ENCODE peak calls at places on chromosomes 13 and 19, in five cellular contexts. Z, X, R, P and Q are unnamed samples.

GRCh38 chr13:19952850-19953249 is 5.7 kb upstream of the ZMYM2 start:
- DNase-seq in P (no peak), Z (no peak), X (no peak), R (no peak), Q (no peak)

GRCh38 chr13:79307433-79307861 is 98.6 kb downstream of the RBM26 start:
- DNase-seq in X (no peak), R (no peak), P (peak), Z (no peak), Q (no peak)

GRCh38 chr13:21898461-21898860 is 227.6 kb downstream of the FGF9 start:
- DNase-seq in R (no peak), P (no peak), Z (no peak), X (no peak), Q (no peak)

GRCh38 chr13:103948477-103948876 is 882.3 kb upstream of the SLC10A2 start:
- DNase-seq in Z (no peak), X (no peak), P (no peak), R (no peak), Q (no peak)

GRCh38 chr19:5621945-5622464 is 571 bp downstream of the SAFB2 start:
- DNase-seq in R (no peak), P (no peak), Z (no peak), X (peak), Q (peak)

GRCh38 chr19:1754651-1755466 is 1.6 kb downstream of the ONECUT3 start:
- DNase-seq in X (no peak), R (no peak), P (no peak), Z (no peak), Q (peak)

GRCh38 chr19:388691-389090 is 20.3 kb downstream of the C2CD4C start:
- DNase-seq in P (no peak), Z (no peak), R (no peak), X (no peak), Q (no peak)

GRCh38 chr19:575527-576506 is 3.4 kb downstream of the BSG start:
- DNase-seq in Z (no peak), R (no peak), P (no peak), X (peak), Q (peak)

GRCh38 chr13:23979361-23980159 is 82.3 kb upstream of the C1QTNF9B start:
- DNase-seq in Z (no peak), R (no peak), P (peak), X (no peak), Q (peak)

DNA sequence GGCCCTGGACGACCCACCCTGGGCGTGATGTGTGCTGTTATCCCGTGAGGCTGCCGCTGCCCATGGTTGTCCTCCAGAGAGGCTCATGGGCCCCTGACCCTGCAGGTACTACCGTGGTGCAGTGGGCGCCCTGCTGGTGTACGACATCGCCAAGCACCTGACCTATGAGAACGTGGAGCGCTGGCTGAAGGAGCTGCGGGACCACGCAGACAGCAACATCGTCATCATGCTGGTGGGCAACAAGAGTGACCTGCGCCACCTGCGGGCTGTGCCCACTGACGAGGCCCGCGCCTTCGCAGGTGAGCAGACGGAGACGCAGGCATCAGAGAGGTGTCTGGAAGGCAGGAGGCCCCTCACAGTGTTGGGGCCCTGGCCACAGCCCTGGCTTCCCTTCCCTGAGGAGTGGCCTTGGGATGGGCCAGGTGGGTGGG is 11.1 kb upstream of the MARCHF2 start:
- DNase-seq in X (no peak), R (no peak), P (no peak), Z (no peak), Q (no peak)
- TF ChIP-seq POLR2AphosphoS5 in X (no peak), R (no peak), P (no peak), Z (no peak), Q (no peak)

GRCh38 chr19:16383584-16384161 is 59.0 kb downstream of the KLF2 start:
- DNase-seq in Z (no peak), P (no peak), R (no peak), X (no peak), Q (no peak)

GRCh38 chr19:16380943-16381755 is 56.5 kb downstream of the KLF2 start:
- DNase-seq in X (no peak), Z (no peak), R (no peak), P (no peak), Q (no peak)

GRCh38 chr19:16380314-16380695 is 55.7 kb downstream of the KLF2 start:
- DNase-seq in X (no peak), P (no peak), R (no peak), Z (no peak), Q (no peak)

GRCh38 chr19:16382775-16383543 is 58.3 kb downstream of the KLF2 start:
- DNase-seq in Z (no peak), X (peak), P (peak), R (peak), Q (peak)

GRCh38 chr19:16381756-16382401 is 57.3 kb downstream of the KLF2 start:
- DNase-seq in Z (no peak), P (no peak), X (no peak), R (no peak), Q (no peak)
- TF ChIP-seq CREB1 in Z (no peak), P (no peak), X (no peak), R (no peak), Q (no peak)

DNA sequence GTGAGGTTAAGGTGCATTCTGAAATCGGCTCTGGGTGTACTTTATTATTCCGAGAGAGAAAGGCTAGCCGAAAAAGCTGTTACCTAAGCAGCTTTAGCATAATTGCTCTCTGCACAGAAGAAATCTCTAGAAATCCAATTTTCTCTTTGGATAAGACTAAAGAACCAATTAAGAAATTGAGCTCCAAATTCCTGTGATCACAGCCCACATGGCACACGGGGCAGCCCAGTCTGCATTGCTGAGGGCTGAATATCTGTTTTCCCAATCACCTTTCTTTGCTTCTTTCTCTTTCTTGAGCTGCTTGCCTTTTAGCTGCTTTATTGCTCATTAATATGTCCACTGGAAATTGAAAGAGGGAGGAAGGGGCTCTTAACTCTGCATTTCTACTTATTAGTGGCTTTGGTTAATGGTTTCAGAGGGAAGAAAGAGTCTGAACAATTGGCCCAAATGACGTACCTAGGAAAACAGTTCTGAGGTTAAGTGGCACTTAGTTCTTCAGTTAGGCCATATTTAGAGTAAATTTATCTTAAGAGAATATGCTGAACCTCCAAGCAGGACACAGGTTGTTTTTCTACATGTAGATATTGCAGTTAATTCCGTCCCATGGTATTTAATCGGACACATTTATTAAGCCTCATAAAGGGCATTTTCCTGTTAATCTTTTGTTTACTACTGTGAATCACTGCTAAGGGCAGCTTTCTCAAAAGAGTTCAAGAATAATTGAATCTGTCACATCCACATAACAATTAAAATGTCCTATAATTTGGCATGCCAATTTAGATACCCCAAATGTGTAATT is 265.7 kb downstream of the ABCC4 start:
- DNase-seq in P (no peak), Z (no peak), R (no peak), X (no peak), Q (no peak)
- TF ChIP-seq POLR2AphosphoS5 in P (no peak), Z (no peak), R (no peak), X (no peak), Q (no peak)

GRCh38 chr19:45791744-45792481 is 732 bp downstream of the DMWD start:
- DNase-seq in X (no peak), Z (no peak), R (no peak), P (no peak), Q (no peak)

GRCh38 chr19:45792482-45793177 is at the start of gene DMWD:
- DNase-seq in R (peak), Z (peak), P (peak), X (peak), Q (peak)

GRCh38 chr19:45789035-45789786 is 3.4 kb downstream of the DMWD start:
- DNase-seq in X (no peak), P (no peak), R (no peak), Z (no peak), Q (no peak)

GRCh38 chr19:45793178-45793564 is 526 bp upstream of the DMWD start:
- DNase-seq in X (no peak), P (no peak), R (no peak), Z (no peak), Q (no peak)

DNA sequence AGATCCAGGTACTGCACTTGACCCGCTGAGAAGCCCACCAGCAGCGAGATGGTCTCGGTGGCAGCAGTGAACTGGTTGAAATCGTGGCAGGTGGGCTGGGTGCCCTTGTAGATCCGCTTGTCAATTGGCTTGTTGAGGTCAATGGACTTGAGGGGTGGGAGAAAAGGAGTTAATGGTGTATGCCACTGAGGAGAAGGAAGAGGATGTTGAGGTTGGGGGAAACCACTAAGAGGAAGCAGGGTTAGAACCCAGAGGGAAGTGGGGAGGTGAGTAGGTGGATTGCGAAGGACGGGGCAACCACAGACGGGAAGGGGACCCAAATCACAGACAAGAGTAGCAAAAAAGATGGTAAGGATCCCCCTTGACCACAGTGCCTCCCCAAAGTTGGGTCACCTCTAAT is 1.7 kb downstream of the DMWD start:
- DNase-seq in Z (no peak), X (no peak), R (no peak), P (no peak), Q (no peak)
- TF ChIP-seq CREB1 in Z (no peak), X (no peak), R (no peak), P (no peak), Q (no peak)

DNA sequence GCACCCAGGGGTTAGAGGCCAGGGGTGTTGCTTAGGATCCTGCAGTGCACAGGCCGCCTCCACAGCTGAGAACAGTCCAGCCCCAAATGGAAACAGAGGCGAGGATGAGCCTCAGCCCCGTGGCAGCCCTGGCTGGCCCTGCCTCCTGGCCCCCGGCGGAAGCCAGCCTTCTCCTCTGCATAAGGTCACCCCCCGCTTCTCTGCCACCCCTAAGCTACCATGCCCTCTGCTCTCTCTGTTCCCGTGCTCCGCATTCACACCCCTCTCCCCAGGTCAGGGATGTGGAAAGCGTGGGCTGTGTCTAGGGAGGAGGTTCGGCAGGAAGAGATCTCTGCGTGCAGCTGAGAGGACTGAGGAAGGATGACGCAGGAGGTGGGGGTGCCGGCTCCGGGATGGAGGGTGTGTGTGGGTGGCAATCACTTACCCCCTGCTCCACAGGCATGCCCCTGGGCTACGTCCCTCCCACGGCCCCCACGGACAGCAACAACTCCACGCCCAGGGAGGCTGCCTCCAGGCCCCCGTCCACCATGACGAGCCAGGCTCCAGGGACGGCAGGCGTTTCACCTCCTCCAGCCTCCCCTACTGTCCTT is 6.0 kb downstream of the SSC5D start:
- DNase-seq in Z (no peak), X (peak), P (no peak), R (no peak), Q (no peak)
- TF ChIP-seq POLR2AphosphoS5 in Z (no peak), X (no peak), P (no peak), R (no peak), Q (no peak)

DNA sequence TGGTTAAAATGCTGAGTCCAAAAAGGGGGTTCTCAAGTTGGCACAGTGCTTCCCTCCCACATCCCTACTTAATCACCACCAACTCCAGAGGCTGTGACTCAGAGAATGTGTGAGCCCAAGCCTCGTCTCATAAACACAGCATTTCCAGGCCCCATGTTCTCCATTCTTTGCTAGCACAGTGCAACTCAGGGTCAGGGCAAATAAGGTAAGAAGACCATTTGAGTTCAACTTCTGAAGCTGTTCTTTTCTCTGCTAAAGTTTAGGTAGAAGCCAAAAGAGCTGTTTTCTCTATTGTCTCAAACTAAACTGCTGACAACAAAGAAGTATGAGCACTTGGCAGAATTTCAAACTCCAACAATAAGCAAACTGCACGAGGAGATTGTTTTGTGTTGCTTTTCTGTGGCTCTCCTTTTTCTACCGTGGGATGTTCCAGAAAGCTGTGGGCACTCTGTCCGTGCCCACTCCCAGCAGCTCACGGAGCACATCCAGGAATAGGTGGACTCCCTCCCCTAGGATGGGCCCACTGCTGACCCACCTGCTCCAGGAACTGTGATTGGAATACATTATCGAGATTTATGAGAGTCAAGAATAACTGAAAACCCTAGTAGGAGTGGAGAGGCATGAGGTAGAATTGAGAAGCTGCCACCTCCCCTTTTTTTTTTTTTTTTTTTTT is 494.3 kb downstream of the COG6 start:
- DNase-seq in X (no peak), P (no peak), R (no peak), Z (no peak), Q (no peak)
- TF ChIP-seq CREB1 in X (no peak), P (no peak), R (no peak), Z (no peak), Q (no peak)

GRCh38 chr19:18522124-18522861 is 423 bp upstream of the ELL start:
- DNase-seq in Z (peak), X (peak), R (peak), P (peak), Q (peak)

GRCh38 chr19:18521692-18522123 is at the start of gene ELL:
- DNase-seq in R (no peak), X (no peak), P (no peak), Z (no peak), Q (no peak)

GRCh38 chr19:18518639-18519038 is 3.2 kb downstream of the ELL start:
- DNase-seq in P (peak), X (no peak), Z (no peak), R (no peak), Q (no peak)

GRCh38 chr19:18520848-18521691 is 800 bp downstream of the ELL start:
- DNase-seq in X (peak), R (no peak), Z (no peak), P (no peak), Q (peak)

DNA sequence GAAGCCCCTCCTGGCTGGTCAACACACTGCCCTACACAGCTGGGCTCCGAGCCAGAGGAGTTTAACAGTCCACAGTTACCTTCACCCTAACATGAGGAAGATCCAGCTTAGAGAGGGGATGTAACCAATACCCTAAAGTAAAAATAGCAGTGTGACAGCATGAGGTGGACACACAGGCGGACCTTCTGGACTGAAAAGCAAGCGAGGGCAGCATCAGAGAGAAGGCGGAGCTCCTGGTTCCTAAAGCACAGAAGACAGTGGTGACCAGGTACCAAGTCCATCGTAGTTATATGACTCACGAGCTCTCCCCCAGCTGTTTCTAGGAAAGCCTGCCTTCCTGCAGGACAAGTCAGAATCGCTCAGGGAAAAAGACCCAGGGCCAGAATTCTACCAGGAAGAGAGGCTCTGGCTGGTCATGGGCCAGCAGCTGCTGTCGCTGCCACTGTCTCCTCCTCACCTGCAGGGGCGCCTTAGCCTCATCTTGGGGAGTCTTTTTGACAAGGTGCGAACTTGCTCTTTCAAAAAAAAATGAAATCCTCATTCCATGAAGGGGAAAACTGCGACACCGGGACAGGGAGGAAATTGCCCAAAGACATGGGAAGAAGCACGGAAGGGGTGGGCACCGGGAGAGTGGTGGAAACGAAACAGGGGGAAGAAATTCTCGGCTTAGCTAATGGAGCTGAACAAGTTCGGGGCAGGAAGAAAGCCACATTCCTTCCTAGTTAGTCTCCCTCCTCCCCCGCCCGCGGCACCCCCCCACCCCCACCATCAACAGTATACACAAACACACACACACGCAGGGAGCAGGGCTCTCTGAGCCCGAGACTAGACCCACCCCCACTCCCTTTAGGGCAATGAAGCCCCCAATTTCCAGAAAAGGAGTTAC is 1.7 kb downstream of the ELL start:
- DNase-seq in Z (no peak), R (no peak), X (no peak), P (peak), Q (peak)
- TF ChIP-seq POLR2AphosphoS5 in Z (no peak), R (no peak), X (no peak), P (peak), Q (no peak)

GRCh38 chr13:108158746-108159145 is 56.6 kb downstream of the LIG4 start:
- DNase-seq in Z (no peak), P (no peak), X (no peak), R (no peak), Q (no peak)
- TF ChIP-seq CREB1 in Z (no peak), P (no peak), X (no peak), R (no peak), Q (no peak)

GRCh38 chr19:31119951-31120690 is 229.1 kb downstream of the TSHZ3 start:
- DNase-seq in Z (no peak), R (no peak), X (no peak), P (no peak), Q (no peak)

GRCh38 chr19:31121501-31121900 is 227.7 kb downstream of the TSHZ3 start:
- DNase-seq in Z (no peak), R (no peak), X (no peak), P (no peak), Q (no peak)

GRCh38 chr19:31118926-31119325 is 230.3 kb downstream of the TSHZ3 start:
- DNase-seq in Z (no peak), X (no peak), P (no peak), R (no peak), Q (no peak)

GRCh38 chr19:31120952-31121351 is 228.3 kb downstream of the TSHZ3 start:
- DNase-seq in Z (no peak), R (no peak), P (no peak), X (no peak), Q (no peak)

GRCh38 chr19:31118292-31118925 is 230.8 kb downstream of the TSHZ3 start:
- DNase-seq in P (no peak), X (no peak), Z (no peak), R (no peak), Q (peak)
- TF ChIP-seq POLR2AphosphoS5 in P (no peak), X (no peak), Z (no peak), R (no peak), Q (no peak)